ENCODE peak calls at places on chromosomes 16 and 17, in ten cellular contexts. One of them, this sample, is unnamed.

GRCh38 chr16:84806256-84806889 is 13.4 kb upstream of the CRISPLD2 start:
- DNase-seq in activated CD4-positive, CD25-positive, alpha-beta regulatory T cell treated with anti-CD3 and anti-CD28 coated beads, Interleukin-2, amount 50 U/mL, for 72 hours: no peak
- DNase-seq in endodermal cell: no peak
- DNase-seq in T-helper 22 cell: no peak
- DNase-seq in mesendoderm: no peak
- DNase-seq in M059J: peak
- DNase-seq in stimulated activated CD4-positive, alpha-beta T cell treated with anti-CD3 and anti-CD28 coated beads, Interleukin-1b, Interleukin-23, amount 100 ng/mL, for 24 hours: no peak
- DNase-seq in naive thymus-derived CD8-positive, alpha-beta T cell: no peak
- DNase-seq in mucosa of gallbladder: no peak
- DNase-seq in EH: peak
- DNase-seq in this sample: no peak

GRCh38 chr16:46620265-46621005 is 744 bp downstream of the SHCBP1 start:
- DNase-seq in activated CD4-positive, CD25-positive, alpha-beta regulatory T cell treated with anti-CD3 and anti-CD28 coated beads, Interleukin-2, amount 50 U/mL, for 72 hours: no peak
- DNase-seq in endodermal cell: no peak
- DNase-seq in T-helper 22 cell: no peak
- DNase-seq in mesendoderm: no peak
- DNase-seq in M059J: peak
- DNase-seq in stimulated activated CD4-positive, alpha-beta T cell treated with anti-CD3 and anti-CD28 coated beads, Interleukin-1b, Interleukin-23, amount 100 ng/mL, for 24 hours: no peak
- DNase-seq in naive thymus-derived CD8-positive, alpha-beta T cell: no peak
- DNase-seq in mucosa of gallbladder: no peak
- DNase-seq in EH: peak
- DNase-seq in this sample: no peak

GRCh38 chr16:11781773-11782172 is 15.3 kb downstream of the ZC3H7A start:
- DNase-seq in activated CD4-positive, CD25-positive, alpha-beta regulatory T cell treated with anti-CD3 and anti-CD28 coated beads, Interleukin-2, amount 50 U/mL, for 72 hours: no peak
- DNase-seq in endodermal cell: no peak
- DNase-seq in T-helper 22 cell: no peak
- DNase-seq in mesendoderm: no peak
- DNase-seq in M059J: no peak
- DNase-seq in stimulated activated CD4-positive, alpha-beta T cell treated with anti-CD3 and anti-CD28 coated beads, Interleukin-1b, Interleukin-23, amount 100 ng/mL, for 24 hours: no peak
- DNase-seq in naive thymus-derived CD8-positive, alpha-beta T cell: no peak
- DNase-seq in mucosa of gallbladder: no peak
- DNase-seq in EH: peak
- DNase-seq in this sample: no peak

GRCh38 chr16:69108069-69108904 is 2.8 kb downstream of the HAS3 start:
- DNase-seq in activated CD4-positive, CD25-positive, alpha-beta regulatory T cell treated with anti-CD3 and anti-CD28 coated beads, Interleukin-2, amount 50 U/mL, for 72 hours: no peak
- DNase-seq in endodermal cell: peak
- DNase-seq in T-helper 22 cell: no peak
- DNase-seq in mesendoderm: peak
- DNase-seq in M059J: peak
- DNase-seq in stimulated activated CD4-positive, alpha-beta T cell treated with anti-CD3 and anti-CD28 coated beads, Interleukin-1b, Interleukin-23, amount 100 ng/mL, for 24 hours: no peak
- DNase-seq in naive thymus-derived CD8-positive, alpha-beta T cell: no peak
- DNase-seq in mucosa of gallbladder: no peak
- DNase-seq in EH: no peak
- DNase-seq in this sample: no peak

GRCh38 chr16:59385953-59386352 is 651.8 kb upstream of the GOT2 start:
- DNase-seq in activated CD4-positive, CD25-positive, alpha-beta regulatory T cell treated with anti-CD3 and anti-CD28 coated beads, Interleukin-2, amount 50 U/mL, for 72 hours: no peak
- DNase-seq in endodermal cell: no peak
- DNase-seq in T-helper 22 cell: no peak
- DNase-seq in mesendoderm: peak
- DNase-seq in M059J: peak
- DNase-seq in stimulated activated CD4-positive, alpha-beta T cell treated with anti-CD3 and anti-CD28 coated beads, Interleukin-1b, Interleukin-23, amount 100 ng/mL, for 24 hours: no peak
- DNase-seq in naive thymus-derived CD8-positive, alpha-beta T cell: no peak
- DNase-seq in mucosa of gallbladder: no peak
- DNase-seq in EH: peak
- DNase-seq in this sample: no peak

GRCh38 chr17:77416096-77416713 is 275.4 kb downstream of the SEC14L1 start:
- DNase-seq in activated CD4-positive, CD25-positive, alpha-beta regulatory T cell treated with anti-CD3 and anti-CD28 coated beads, Interleukin-2, amount 50 U/mL, for 72 hours: no peak
- DNase-seq in endodermal cell: no peak
- DNase-seq in T-helper 22 cell: no peak
- DNase-seq in mesendoderm: no peak
- DNase-seq in M059J: no peak
- DNase-seq in stimulated activated CD4-positive, alpha-beta T cell treated with anti-CD3 and anti-CD28 coated beads, Interleukin-1b, Interleukin-23, amount 100 ng/mL, for 24 hours: no peak
- DNase-seq in naive thymus-derived CD8-positive, alpha-beta T cell: no peak
- DNase-seq in mucosa of gallbladder: no peak
- DNase-seq in EH: no peak
- DNase-seq in this sample: no peak

GRCh38 chr16:89443727-89444084 is 46.7 kb downstream of the ANKRD11 start:
- DNase-seq in activated CD4-positive, CD25-positive, alpha-beta regulatory T cell treated with anti-CD3 and anti-CD28 coated beads, Interleukin-2, amount 50 U/mL, for 72 hours: no peak
- DNase-seq in endodermal cell: no peak
- DNase-seq in T-helper 22 cell: no peak
- DNase-seq in mesendoderm: no peak
- DNase-seq in M059J: no peak
- DNase-seq in stimulated activated CD4-positive, alpha-beta T cell treated with anti-CD3 and anti-CD28 coated beads, Interleukin-1b, Interleukin-23, amount 100 ng/mL, for 24 hours: no peak
- DNase-seq in naive thymus-derived CD8-positive, alpha-beta T cell: no peak
- DNase-seq in mucosa of gallbladder: no peak
- DNase-seq in EH: no peak
- DNase-seq in this sample: no peak

GRCh38 chr16:87056083-87056482 is 261.1 kb downstream of the C16orf95 start:
- DNase-seq in activated CD4-positive, CD25-positive, alpha-beta regulatory T cell treated with anti-CD3 and anti-CD28 coated beads, Interleukin-2, amount 50 U/mL, for 72 hours: no peak
- DNase-seq in endodermal cell: peak
- DNase-seq in T-helper 22 cell: no peak
- DNase-seq in mesendoderm: no peak
- DNase-seq in M059J: peak
- DNase-seq in stimulated activated CD4-positive, alpha-beta T cell treated with anti-CD3 and anti-CD28 coated beads, Interleukin-1b, Interleukin-23, amount 100 ng/mL, for 24 hours: no peak
- DNase-seq in naive thymus-derived CD8-positive, alpha-beta T cell: no peak
- DNase-seq in mucosa of gallbladder: no peak
- DNase-seq in EH: peak
- DNase-seq in this sample: no peak

GRCh38 chr16:27312580-27313421 is 973 bp upstream of the IL4R start:
- DNase-seq in activated CD4-positive, CD25-positive, alpha-beta regulatory T cell treated with anti-CD3 and anti-CD28 coated beads, Interleukin-2, amount 50 U/mL, for 72 hours: no peak
- DNase-seq in endodermal cell: peak
- DNase-seq in T-helper 22 cell: no peak
- DNase-seq in mesendoderm: no peak
- DNase-seq in M059J: no peak
- DNase-seq in stimulated activated CD4-positive, alpha-beta T cell treated with anti-CD3 and anti-CD28 coated beads, Interleukin-1b, Interleukin-23, amount 100 ng/mL, for 24 hours: no peak
- DNase-seq in naive thymus-derived CD8-positive, alpha-beta T cell: no peak
- DNase-seq in mucosa of gallbladder: no peak
- DNase-seq in EH: no peak
- DNase-seq in this sample: no peak

GRCh38 chr16:8878523-8878911 is 3.6 kb upstream of the LITAFD start:
- DNase-seq in activated CD4-positive, CD25-positive, alpha-beta regulatory T cell treated with anti-CD3 and anti-CD28 coated beads, Interleukin-2, amount 50 U/mL, for 72 hours: no peak
- DNase-seq in endodermal cell: peak
- DNase-seq in T-helper 22 cell: no peak
- DNase-seq in mesendoderm: peak
- DNase-seq in M059J: peak
- DNase-seq in stimulated activated CD4-positive, alpha-beta T cell treated with anti-CD3 and anti-CD28 coated beads, Interleukin-1b, Interleukin-23, amount 100 ng/mL, for 24 hours: no peak
- DNase-seq in naive thymus-derived CD8-positive, alpha-beta T cell: no peak
- DNase-seq in mucosa of gallbladder: no peak
- DNase-seq in EH: peak
- DNase-seq in this sample: no peak

GRCh38 chr17:45371414-45372324 is 54.8 kb upstream of the MAP3K14 start:
- DNase-seq in activated CD4-positive, CD25-positive, alpha-beta regulatory T cell treated with anti-CD3 and anti-CD28 coated beads, Interleukin-2, amount 50 U/mL, for 72 hours: peak
- DNase-seq in endodermal cell: peak
- DNase-seq in T-helper 22 cell: no peak
- DNase-seq in mesendoderm: peak
- DNase-seq in M059J: peak
- DNase-seq in stimulated activated CD4-positive, alpha-beta T cell treated with anti-CD3 and anti-CD28 coated beads, Interleukin-1b, Interleukin-23, amount 100 ng/mL, for 24 hours: peak
- DNase-seq in naive thymus-derived CD8-positive, alpha-beta T cell: no peak
- DNase-seq in mucosa of gallbladder: peak
- DNase-seq in EH: peak
- DNase-seq in this sample: no peak

GRCh38 chr17:57442914-57443571 is 186.7 kb downstream of the MSI2 start:
- DNase-seq in activated CD4-positive, CD25-positive, alpha-beta regulatory T cell treated with anti-CD3 and anti-CD28 coated beads, Interleukin-2, amount 50 U/mL, for 72 hours: peak
- DNase-seq in endodermal cell: no peak
- DNase-seq in T-helper 22 cell: no peak
- DNase-seq in mesendoderm: no peak
- DNase-seq in M059J: peak
- DNase-seq in stimulated activated CD4-positive, alpha-beta T cell treated with anti-CD3 and anti-CD28 coated beads, Interleukin-1b, Interleukin-23, amount 100 ng/mL, for 24 hours: peak
- DNase-seq in naive thymus-derived CD8-positive, alpha-beta T cell: peak
- DNase-seq in mucosa of gallbladder: peak
- DNase-seq in EH: peak
- DNase-seq in this sample: peak

GRCh38 chr16:56225013-56225742 is 33.9 kb downstream of the GNAO1 start:
- DNase-seq in activated CD4-positive, CD25-positive, alpha-beta regulatory T cell treated with anti-CD3 and anti-CD28 coated beads, Interleukin-2, amount 50 U/mL, for 72 hours: no peak
- DNase-seq in endodermal cell: no peak
- DNase-seq in T-helper 22 cell: no peak
- DNase-seq in mesendoderm: no peak
- DNase-seq in M059J: no peak
- DNase-seq in stimulated activated CD4-positive, alpha-beta T cell treated with anti-CD3 and anti-CD28 coated beads, Interleukin-1b, Interleukin-23, amount 100 ng/mL, for 24 hours: no peak
- DNase-seq in naive thymus-derived CD8-positive, alpha-beta T cell: no peak
- DNase-seq in mucosa of gallbladder: no peak
- DNase-seq in EH: peak
- DNase-seq in this sample: no peak

GRCh38 chr17:8153550-8153956 is 1.3 kb upstream of the PER1 start:
- DNase-seq in activated CD4-positive, CD25-positive, alpha-beta regulatory T cell treated with anti-CD3 and anti-CD28 coated beads, Interleukin-2, amount 50 U/mL, for 72 hours: peak
- DNase-seq in endodermal cell: peak
- DNase-seq in T-helper 22 cell: no peak
- DNase-seq in mesendoderm: peak
- DNase-seq in M059J: peak
- DNase-seq in stimulated activated CD4-positive, alpha-beta T cell treated with anti-CD3 and anti-CD28 coated beads, Interleukin-1b, Interleukin-23, amount 100 ng/mL, for 24 hours: no peak
- DNase-seq in naive thymus-derived CD8-positive, alpha-beta T cell: peak
- DNase-seq in mucosa of gallbladder: peak
- DNase-seq in EH: peak
- DNase-seq in this sample: no peak

GRCh38 chr16:63315229-63315628 is 1279.0 kb upstream of the CDH8 start:
- DNase-seq in activated CD4-positive, CD25-positive, alpha-beta regulatory T cell treated with anti-CD3 and anti-CD28 coated beads, Interleukin-2, amount 50 U/mL, for 72 hours: no peak
- DNase-seq in endodermal cell: no peak
- DNase-seq in T-helper 22 cell: no peak
- DNase-seq in mesendoderm: no peak
- DNase-seq in M059J: no peak
- DNase-seq in stimulated activated CD4-positive, alpha-beta T cell treated with anti-CD3 and anti-CD28 coated beads, Interleukin-1b, Interleukin-23, amount 100 ng/mL, for 24 hours: no peak
- DNase-seq in naive thymus-derived CD8-positive, alpha-beta T cell: no peak
- DNase-seq in mucosa of gallbladder: peak
- DNase-seq in EH: no peak
- DNase-seq in this sample: no peak